ENCODE peak calls at places on chromosomes 5 and 9, in eight cellular contexts. One of them, this sample, is unnamed.

GRCh38 chr5:149937610-149938009 is 7.0 kb downstream of the PDE6A start:
- DNase-seq in transverse colon: no peak
- DNase-seq in lower lobe of right lung: no peak
- DNase-seq in spleen: no peak
- DNase-seq in fibroblast of lung: no peak
- DNase-seq in psoas muscle: no peak
- DNase-seq in breast epithelium: no peak
- DNase-seq in heart left ventricle: no peak
- DNase-seq in this sample: no peak

GRCh38 chr9:35649431-35650340 is 1.0 kb downstream of the SIT1 start:
- DNase-seq in transverse colon: no peak
- DNase-seq in lower lobe of right lung: no peak
- DNase-seq in spleen: peak; percentile 84
- DNase-seq in fibroblast of lung: no peak
- DNase-seq in psoas muscle: no peak
- DNase-seq in breast epithelium: no peak
- DNase-seq in heart left ventricle: no peak
- DNase-seq in this sample: no peak

GRCh38 chr5:127909078-127909477 is 174.5 kb upstream of the SLC12A2 start:
- DNase-seq in transverse colon: no peak
- DNase-seq in lower lobe of right lung: no peak
- DNase-seq in spleen: no peak
- DNase-seq in fibroblast of lung: peak; percentile 46
- DNase-seq in psoas muscle: no peak
- DNase-seq in breast epithelium: no peak
- DNase-seq in heart left ventricle: no peak
- DNase-seq in this sample: peak; percentile 26

GRCh38 chr5:147576646-147577535 is 67.0 kb upstream of the DPYSL3 start:
- DNase-seq in transverse colon: peak; percentile 53
- DNase-seq in lower lobe of right lung: peak; percentile 55
- DNase-seq in spleen: no peak
- DNase-seq in fibroblast of lung: peak; percentile 26
- DNase-seq in psoas muscle: peak; percentile 78
- DNase-seq in breast epithelium: peak; percentile 32
- DNase-seq in heart left ventricle: peak; percentile 44
- DNase-seq in this sample: peak; percentile 66

GRCh38 chr5:134124289-134125194 is 10.1 kb downstream of the TCF7 start:
- DNase-seq in transverse colon: no peak
- DNase-seq in lower lobe of right lung: no peak
- DNase-seq in spleen: no peak
- DNase-seq in fibroblast of lung: peak; percentile 79
- DNase-seq in psoas muscle: no peak
- DNase-seq in breast epithelium: no peak
- DNase-seq in heart left ventricle: no peak
- DNase-seq in this sample: no peak

GRCh38 chr9:117341161-117341560 is 73.7 kb downstream of the ASTN2 start:
- DNase-seq in transverse colon: no peak
- DNase-seq in lower lobe of right lung: no peak
- DNase-seq in spleen: no peak
- DNase-seq in fibroblast of lung: no peak
- DNase-seq in psoas muscle: no peak
- DNase-seq in breast epithelium: no peak
- DNase-seq in heart left ventricle: no peak
- DNase-seq in this sample: no peak

GRCh38 chr5:6766558-6767191 is 53.4 kb downstream of the TENT4A start:
- DNase-seq in transverse colon: peak; percentile 91
- DNase-seq in lower lobe of right lung: peak; percentile 94
- DNase-seq in spleen: peak; percentile 85
- DNase-seq in fibroblast of lung: peak; percentile 65
- DNase-seq in psoas muscle: peak; percentile 95
- DNase-seq in breast epithelium: peak; percentile 91
- DNase-seq in heart left ventricle: peak; percentile 78
- DNase-seq in this sample: peak; percentile 95

GRCh38 chr9:17116400-17116837 is 18.4 kb upstream of the CNTLN start:
- DNase-seq in transverse colon: no peak
- DNase-seq in lower lobe of right lung: no peak
- DNase-seq in spleen: no peak
- DNase-seq in fibroblast of lung: peak; percentile 33
- DNase-seq in psoas muscle: no peak
- DNase-seq in breast epithelium: no peak
- DNase-seq in heart left ventricle: no peak
- DNase-seq in this sample: no peak

GRCh38 chr5:92328584-92329259 is 945.6 kb upstream of the ARRDC3 start:
- DNase-seq in transverse colon: no peak
- DNase-seq in lower lobe of right lung: no peak
- DNase-seq in spleen: no peak
- DNase-seq in fibroblast of lung: no peak
- DNase-seq in psoas muscle: no peak
- DNase-seq in breast epithelium: no peak
- DNase-seq in heart left ventricle: peak; percentile 26
- DNase-seq in this sample: no peak

GRCh38 chr9:16154570-16155078 is 601.8 kb downstream of the CCDC171 start:
- DNase-seq in transverse colon: peak; percentile 43
- DNase-seq in lower lobe of right lung: no peak
- DNase-seq in spleen: no peak
- DNase-seq in fibroblast of lung: peak; percentile 64
- DNase-seq in psoas muscle: peak; percentile 66
- DNase-seq in breast epithelium: no peak
- DNase-seq in heart left ventricle: no peak
- DNase-seq in this sample: no peak

GRCh38 chr9:133419005-133419404 is 1.2 kb upstream of the REXO4 start:
- DNase-seq in transverse colon: peak; percentile 69
- DNase-seq in lower lobe of right lung: no peak
- DNase-seq in spleen: no peak
- DNase-seq in fibroblast of lung: no peak
- DNase-seq in psoas muscle: no peak
- DNase-seq in breast epithelium: no peak
- DNase-seq in heart left ventricle: no peak
- DNase-seq in this sample: no peak

GRCh38 chr9:130301483-130302286 is 36.1 kb downstream of the HMCN2 start:
- DNase-seq in transverse colon: peak; percentile 51
- DNase-seq in lower lobe of right lung: no peak
- DNase-seq in spleen: no peak
- DNase-seq in fibroblast of lung: peak; percentile 73
- DNase-seq in psoas muscle: peak; percentile 87
- DNase-seq in breast epithelium: peak; percentile 19
- DNase-seq in heart left ventricle: peak; percentile 87
- DNase-seq in this sample: no peak

GRCh38 chr5:14595189-14595588 is 13.6 kb downstream of the OTULINL start:
- DNase-seq in transverse colon: no peak
- DNase-seq in lower lobe of right lung: no peak
- DNase-seq in spleen: no peak
- DNase-seq in fibroblast of lung: no peak
- DNase-seq in psoas muscle: no peak
- DNase-seq in breast epithelium: no peak
- DNase-seq in heart left ventricle: no peak
- DNase-seq in this sample: no peak

GRCh38 chr5:94218374-94218773 is 400.0 kb downstream of the KIAA0825 start:
- DNase-seq in transverse colon: no peak
- DNase-seq in lower lobe of right lung: no peak
- DNase-seq in spleen: no peak
- DNase-seq in fibroblast of lung: peak; percentile 98
- DNase-seq in psoas muscle: no peak
- DNase-seq in breast epithelium: no peak
- DNase-seq in heart left ventricle: no peak
- DNase-seq in this sample: no peak

GRCh38 chr9:91825422-91825821 is 124.6 kb downstream of the ROR2 start:
- DNase-seq in transverse colon: no peak
- DNase-seq in lower lobe of right lung: no peak
- DNase-seq in spleen: no peak
- DNase-seq in fibroblast of lung: no peak
- DNase-seq in psoas muscle: no peak
- DNase-seq in breast epithelium: no peak
- DNase-seq in heart left ventricle: no peak
- DNase-seq in this sample: no peak

GRCh38 chr5:97095318-97095732 is 47.1 kb downstream of the LIX1 start:
- DNase-seq in transverse colon: no peak
- DNase-seq in lower lobe of right lung: no peak
- DNase-seq in spleen: no peak
- DNase-seq in fibroblast of lung: no peak
- DNase-seq in psoas muscle: no peak
- DNase-seq in breast epithelium: no peak
- DNase-seq in heart left ventricle: no peak
- DNase-seq in this sample: no peak

GRCh38 chr5:137735531-137736284 is at the start of gene KLHL3:
- DNase-seq in transverse colon: peak; percentile 41
- DNase-seq in lower lobe of right lung: peak; percentile 46
- DNase-seq in spleen: peak; percentile 76
- DNase-seq in fibroblast of lung: peak; percentile 63
- DNase-seq in psoas muscle: peak; percentile 50
- DNase-seq in breast epithelium: no peak
- DNase-seq in heart left ventricle: peak; percentile 46
- DNase-seq in this sample: peak; percentile 33

GRCh38 chr9:86614871-86615849 is 260.9 kb upstream of the TUT7 start:
- DNase-seq in transverse colon: no peak
- DNase-seq in lower lobe of right lung: no peak
- DNase-seq in spleen: no peak
- DNase-seq in fibroblast of lung: peak; percentile 20
- DNase-seq in psoas muscle: no peak
- DNase-seq in breast epithelium: peak; percentile 57
- DNase-seq in heart left ventricle: no peak
- DNase-seq in this sample: peak; percentile 41

GRCh38 chr5:77210091-77211012 is at the start of gene PDE8B:
- DNase-seq in transverse colon: no peak
- DNase-seq in lower lobe of right lung: peak; percentile 49
- DNase-seq in spleen: peak; percentile 71
- DNase-seq in fibroblast of lung: no peak
- DNase-seq in psoas muscle: no peak
- DNase-seq in breast epithelium: no peak
- DNase-seq in heart left ventricle: no peak
- DNase-seq in this sample: no peak

GRCh38 chr9:105694848-105695581 is 674 bp downstream of the TMEM38B start:
- DNase-seq in transverse colon: peak; percentile 67
- DNase-seq in lower lobe of right lung: peak; percentile 81
- DNase-seq in spleen: peak; percentile 91
- DNase-seq in fibroblast of lung: peak; percentile 50
- DNase-seq in psoas muscle: peak; percentile 90
- DNase-seq in breast epithelium: peak; percentile 58
- DNase-seq in heart left ventricle: peak; percentile 62
- DNase-seq in this sample: peak; percentile 79

GRCh38 chr9:105698348-105698747 is 4.0 kb downstream of the TMEM38B start:
- DNase-seq in transverse colon: no peak
- DNase-seq in lower lobe of right lung: no peak
- DNase-seq in spleen: no peak
- DNase-seq in fibroblast of lung: no peak
- DNase-seq in psoas muscle: no peak
- DNase-seq in breast epithelium: no peak
- DNase-seq in heart left ventricle: no peak
- DNase-seq in this sample: no peak

GRCh38 chr9:105696219-105696793 is 2.0 kb downstream of the TMEM38B start:
- DNase-seq in transverse colon: no peak
- DNase-seq in lower lobe of right lung: no peak
- DNase-seq in spleen: no peak
- DNase-seq in fibroblast of lung: no peak
- DNase-seq in psoas muscle: no peak
- DNase-seq in breast epithelium: no peak
- DNase-seq in heart left ventricle: no peak
- DNase-seq in this sample: no peak

GRCh38 chr9:105700598-105701544 is 6.5 kb downstream of the TMEM38B start:
- DNase-seq in transverse colon: peak; percentile 34
- DNase-seq in lower lobe of right lung: no peak
- DNase-seq in spleen: no peak
- DNase-seq in fibroblast of lung: no peak
- DNase-seq in psoas muscle: no peak
- DNase-seq in breast epithelium: no peak
- DNase-seq in heart left ventricle: no peak
- DNase-seq in this sample: no peak

GRCh38 chr9:105697871-105698270 is 3.5 kb downstream of the TMEM38B start:
- DNase-seq in transverse colon: no peak
- DNase-seq in lower lobe of right lung: no peak
- DNase-seq in spleen: no peak
- DNase-seq in fibroblast of lung: peak; percentile 8
- DNase-seq in psoas muscle: no peak
- DNase-seq in breast epithelium: no peak
- DNase-seq in heart left ventricle: no peak
- DNase-seq in this sample: no peak
- H3K9me3 ChIP-seq in transverse colon: no peaks in the 10 kb centered on the region
- H3K9me3 ChIP-seq in lower lobe of right lung: no peaks in the 10 kb centered on the region
- H3K9me3 ChIP-seq in spleen: no peaks in the 10 kb centered on the region
- H3K9me3 ChIP-seq in fibroblast of lung: no peaks in the 10 kb centered on the region
- H3K9me3 ChIP-seq in psoas muscle: no peaks in the 10 kb centered on the region
- H3K9me3 ChIP-seq in breast epithelium: no peaks in the 10 kb centered on the region
- H3K9me3 ChIP-seq in heart left ventricle: no peaks in the 10 kb centered on the region
- H3K9me3 ChIP-seq in this sample: no peaks in the 10 kb centered on the region

GRCh38 chr9:134938346-134939079 is 20.8 kb upstream of the FCN1 start:
- DNase-seq in transverse colon: no peak
- DNase-seq in lower lobe of right lung: no peak
- DNase-seq in spleen: peak; percentile 67
- DNase-seq in fibroblast of lung: no peak
- DNase-seq in psoas muscle: peak; percentile 37
- DNase-seq in breast epithelium: no peak
- DNase-seq in heart left ventricle: no peak
- DNase-seq in this sample: no peak
- H3K27ac ChIP-seq in transverse colon: no peak overlapping the region
- H3K27ac ChIP-seq in lower lobe of right lung: no peak overlapping the region
- H3K27ac ChIP-seq in spleen: no peak overlapping the region
- H3K27ac ChIP-seq in fibroblast of lung: no peak overlapping the region
- H3K27ac ChIP-seq in psoas muscle: no peak overlapping the region
- H3K27ac ChIP-seq in breast epithelium: no peak overlapping the region
- H3K27ac ChIP-seq in heart left ventricle: no peak overlapping the region
- H3K27ac ChIP-seq in this sample: no peak overlapping the region

DNA sequence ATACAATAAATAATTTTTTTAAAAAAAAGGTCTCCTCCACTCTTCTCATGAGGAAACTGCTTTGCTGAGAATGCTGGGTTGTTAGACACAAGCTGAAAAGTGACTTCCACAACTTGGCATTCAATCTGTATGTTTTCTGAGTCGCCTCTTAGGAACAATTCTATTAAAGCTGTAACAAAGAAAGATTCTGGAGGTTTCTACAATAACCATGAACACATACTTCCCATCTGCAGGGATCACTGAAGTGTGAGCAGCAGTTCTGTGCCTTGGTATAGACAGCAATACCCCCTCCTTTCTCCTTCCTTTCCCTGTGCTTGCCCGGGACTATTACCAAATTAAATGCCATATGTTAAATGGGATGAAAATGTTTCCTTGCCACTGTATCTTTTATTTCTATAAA is 1.5 kb downstream of the DIRAS2 start:
- DNase-seq in transverse colon: no peak
- DNase-seq in lower lobe of right lung: no peak
- DNase-seq in spleen: no peak
- DNase-seq in fibroblast of lung: no peak
- DNase-seq in psoas muscle: no peak
- DNase-seq in breast epithelium: no peak
- DNase-seq in heart left ventricle: no peak
- DNase-seq in this sample: no peak
- H3K4me1 ChIP-seq in transverse colon: peaks cover 12% of the 10 kb centered on the region
- H3K4me1 ChIP-seq in lower lobe of right lung: peaks cover 4% of the 10 kb centered on the region
- H3K4me1 ChIP-seq in spleen: peaks cover 16% of the 10 kb centered on the region
- H3K4me1 ChIP-seq in fibroblast of lung: no peaks in the 10 kb centered on the region
- H3K4me1 ChIP-seq in psoas muscle: peaks cover 3% of the 10 kb centered on the region
- H3K4me1 ChIP-seq in breast epithelium: no peaks in the 10 kb centered on the region
- H3K4me1 ChIP-seq in heart left ventricle: no peaks in the 10 kb centered on the region
- H3K4me1 ChIP-seq in this sample: peaks cover 8% of the 10 kb centered on the region

DNA sequence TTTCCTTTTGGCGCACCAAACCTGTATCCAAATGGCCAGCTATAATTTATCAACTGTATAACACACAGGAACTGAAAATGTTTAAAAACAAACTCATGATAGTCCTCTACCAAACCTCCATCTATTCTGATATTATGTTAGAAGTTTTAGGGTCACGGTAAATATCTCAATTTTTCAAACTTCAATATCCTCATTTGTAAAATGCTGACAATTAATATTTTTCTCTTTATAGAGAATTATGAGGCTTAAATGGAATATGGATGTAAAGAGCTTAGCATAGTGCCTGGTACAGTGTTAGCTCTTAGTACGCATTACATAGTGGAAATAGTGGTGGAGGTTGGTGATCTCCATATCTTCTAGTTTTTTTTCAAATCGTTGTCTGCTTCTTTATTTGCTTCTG is 917.6 kb downstream of the TLE4 start:
- DNase-seq in transverse colon: no peak
- DNase-seq in lower lobe of right lung: no peak
- DNase-seq in spleen: no peak
- DNase-seq in fibroblast of lung: no peak
- DNase-seq in psoas muscle: no peak
- DNase-seq in breast epithelium: no peak
- DNase-seq in heart left ventricle: no peak
- DNase-seq in this sample: no peak
- H3K9me3 ChIP-seq in transverse colon: no peaks in the 10 kb centered on the region
- H3K9me3 ChIP-seq in lower lobe of right lung: no peaks in the 10 kb centered on the region
- H3K9me3 ChIP-seq in spleen: peaks cover 2% of the 10 kb centered on the region
- H3K9me3 ChIP-seq in fibroblast of lung: no peaks in the 10 kb centered on the region
- H3K9me3 ChIP-seq in psoas muscle: no peaks in the 10 kb centered on the region
- H3K9me3 ChIP-seq in breast epithelium: no peaks in the 10 kb centered on the region
- H3K9me3 ChIP-seq in heart left ventricle: no peaks in the 10 kb centered on the region
- H3K9me3 ChIP-seq in this sample: no peaks in the 10 kb centered on the region